ENCODE peak calls at places on chromosomes 5 and 9, in four cellular contexts. A is HepG2, G is K562, P is GM12878. C is an unnamed sample.

GRCh38 chr9:137385061-137385655 is 37.8 kb downstream of the EXD3 start:
- DNase-seq in A (no peak), G (no peak), P (no peak), C (no peak)

GRCh38 chr5:134626369-134627014 is 6.1 kb downstream of the SAR1B start:
- DNase-seq in A (peak), G (no peak), P (no peak), C (no peak)

GRCh38 chr5:111070272-111071134 is 1.0 kb upstream of the TSLP start:
- DNase-seq in A (no peak), G (no peak), P (no peak), C (no peak)

GRCh38 chr9:130213898-130214761 is 41.9 kb downstream of the NCS1 start:
- DNase-seq in A (no peak), G (peak), P (no peak), C (no peak)

GRCh38 chr9:107890921-107891465 is 401.4 kb upstream of the KLF4 start:
- DNase-seq in A (no peak), G (no peak), P (no peak), C (no peak)

GRCh38 chr9:11158063-11158462 is 545.3 kb upstream of the PTPRD start:
- DNase-seq in A (no peak), G (no peak), P (no peak), C (no peak)

GRCh38 chr9:77649109-77649812 is 1.1 kb upstream of the GNA14 start:
- DNase-seq in A (peak), G (peak), P (no peak), C (peak)

GRCh38 chr5:145495741-145496140 is 339.4 kb downstream of the PRELID2 start:
- DNase-seq in A (peak), G (no peak), P (no peak), C (peak)

GRCh38 chr5:63398346-63398745 is 563.9 kb downstream of the HTR1A start:
- DNase-seq in A (no peak), G (no peak), P (no peak), C (no peak)

GRCh38 chr5:52139888-52140580 is 647.7 kb upstream of the ITGA1 start:
- DNase-seq in A (no peak), G (no peak), P (no peak), C (no peak)

GRCh38 chr5:113271753-113272454 is 162.9 kb downstream of the TSSK1B start:
- DNase-seq in A (no peak), G (no peak), P (no peak), C (no peak)

GRCh38 chr5:1161832-1162229 is 39.6 kb upstream of the SLC6A19 start:
- DNase-seq in A (no peak), G (no peak), P (no peak), C (no peak)

GRCh38 chr5:132013711-132014110 is 2.3 kb upstream of the ACSL6 start:
- DNase-seq in A (no peak), G (no peak), P (no peak), C (no peak)

GRCh38 chr5:135141303-135142268 is 107.6 kb upstream of the PITX1 start:
- DNase-seq in A (peak), G (peak), P (no peak), C (peak)

GRCh38 chr9:18791074-18791473 is 241.9 kb downstream of the SAXO1 start:
- DNase-seq in A (peak), G (peak), P (no peak), C (peak)

GRCh38 chr9:120410925-120411501 is 169.0 kb downstream of the CDK5RAP2 start:
- DNase-seq in A (no peak), G (no peak), P (no peak), C (no peak)

GRCh38 chr5:56498759-56499395 is 265.7 kb upstream of the ANKRD55 start:
- DNase-seq in A (no peak), G (no peak), P (no peak), C (no peak)

GRCh38 chr5:56493751-56494150 is 260.6 kb upstream of the ANKRD55 start:
- DNase-seq in A (no peak), G (peak), P (no peak), C (no peak)

GRCh38 chr5:56499877-56500276 is 266.7 kb upstream of the ANKRD55 start:
- DNase-seq in A (no peak), G (no peak), P (no peak), C (no peak)

GRCh38 chr5:56494300-56494704 is 261.2 kb upstream of the ANKRD55 start:
- DNase-seq in A (no peak), G (peak), P (no peak), C (no peak)

DNA sequence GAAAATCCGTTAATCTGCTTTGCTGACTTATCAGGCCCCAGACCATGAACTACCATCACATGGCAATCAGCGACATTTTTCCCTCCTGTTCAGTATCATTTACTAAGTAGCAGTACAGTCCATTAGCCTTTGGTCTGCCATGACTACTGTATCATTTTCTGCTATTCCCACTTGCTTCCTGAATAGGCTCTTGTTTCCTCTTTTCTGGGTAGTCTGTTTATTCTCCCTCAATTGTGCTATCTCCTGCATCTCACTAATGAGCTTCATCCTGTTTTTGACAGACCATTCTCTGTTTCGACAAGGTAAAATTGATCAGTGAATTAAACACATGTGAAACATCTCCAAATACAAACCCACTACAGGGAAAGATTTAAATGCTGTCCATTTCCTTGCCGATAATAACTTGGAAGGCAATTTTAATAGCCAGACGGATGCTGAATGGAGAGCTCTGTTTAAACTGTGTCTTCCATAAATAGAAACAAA is 263.5 kb upstream of the ANKRD55 start:
- DNase-seq in A (no peak), G (no peak), P (no peak), C (no peak)
- TF ChIP-seq REST in A (no peak), G (no peak), P (no peak), C (no peak)

DNA sequence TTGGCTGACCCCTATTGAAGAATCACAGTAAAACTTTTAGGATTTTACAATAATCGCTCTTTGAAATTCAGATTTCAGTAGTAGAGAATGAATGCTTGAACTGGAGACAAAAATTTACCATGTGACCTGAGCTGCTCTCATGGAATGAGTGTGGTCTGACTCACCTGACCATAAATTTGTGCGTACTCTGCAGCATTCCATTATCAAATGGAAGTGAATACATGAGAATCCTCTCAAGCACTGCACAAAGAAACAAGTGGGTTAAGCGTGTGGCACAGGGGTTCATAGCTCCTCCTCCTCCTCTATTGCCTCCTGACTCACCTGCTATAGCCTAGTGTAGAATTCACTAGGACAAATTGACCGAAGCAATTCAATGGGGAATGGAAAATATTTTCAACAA is 269.8 kb upstream of the CDH9 start:
- DNase-seq in A (no peak), G (no peak), P (no peak), C (no peak)
- TF ChIP-seq ZNF274 in A (no peak), G (no peak), P (no peak), C (no peak)

DNA sequence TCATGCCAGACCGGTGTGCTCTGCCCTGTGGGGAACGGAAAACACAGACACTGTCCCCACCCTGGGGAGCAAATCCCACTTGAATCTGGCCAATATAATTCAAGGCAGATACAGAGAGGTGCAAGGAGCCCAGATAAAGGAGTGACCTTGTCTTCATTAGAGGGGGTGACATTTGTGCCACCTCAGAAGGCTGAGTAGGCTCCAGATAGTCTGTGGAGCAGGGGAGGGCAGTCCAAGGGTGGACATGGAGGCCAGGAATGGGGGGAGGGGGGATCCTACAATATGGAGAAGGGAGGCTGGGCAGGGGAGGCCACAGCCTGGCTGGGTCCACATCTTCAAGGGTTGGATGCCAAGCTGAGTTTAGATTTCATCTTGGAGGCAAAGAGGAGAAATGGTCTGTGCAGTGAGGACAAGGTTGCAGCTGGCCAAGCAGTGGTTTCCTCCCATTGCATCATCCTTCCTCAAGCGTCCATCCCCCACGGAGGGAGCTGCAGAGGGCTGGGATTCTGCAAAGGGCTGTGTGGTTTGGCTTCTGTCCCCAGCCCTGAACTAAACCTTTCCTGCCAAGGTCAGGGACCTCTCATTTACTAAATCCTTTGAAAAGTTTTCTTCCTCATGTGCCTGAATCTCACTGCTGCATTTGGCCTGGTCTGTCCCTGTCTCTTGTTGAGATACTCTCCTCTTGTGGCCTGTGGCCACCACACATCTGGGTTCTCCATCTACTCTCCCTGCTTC is 60.1 kb downstream of the GALNT12 start:
- DNase-seq in A (no peak), G (peak), P (no peak), C (no peak)
- TF ChIP-seq REST in A (no peak), G (no peak), P (no peak), C (no peak)

DNA sequence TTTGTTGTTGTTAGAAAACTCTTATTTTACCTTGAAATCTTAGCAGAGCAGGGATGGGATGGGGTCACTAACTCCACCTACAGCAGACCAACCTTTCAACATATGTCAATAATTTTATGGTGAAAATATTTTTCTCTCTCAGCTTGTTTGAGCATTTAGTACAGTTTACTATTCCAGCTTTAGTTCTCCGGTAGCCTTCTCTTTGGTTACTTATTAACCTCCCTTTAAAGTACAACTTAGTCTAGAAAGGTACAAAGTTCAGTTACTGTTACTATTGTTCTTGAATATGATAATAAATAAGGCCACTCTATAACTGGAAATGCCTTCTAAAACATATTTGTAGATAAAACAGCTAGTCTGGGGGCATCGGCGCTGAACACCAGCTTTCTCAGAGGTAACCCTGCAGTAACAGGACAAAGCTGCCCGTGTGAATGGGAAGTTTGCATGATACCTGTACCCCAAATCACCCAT is 233.3 kb downstream of the PCSK1 start:
- DNase-seq in A (peak), G (no peak), P (no peak), C (no peak)
- TF ChIP-seq ZNF274 in A (no peak), G (no peak), P (no peak), C (no peak)

DNA sequence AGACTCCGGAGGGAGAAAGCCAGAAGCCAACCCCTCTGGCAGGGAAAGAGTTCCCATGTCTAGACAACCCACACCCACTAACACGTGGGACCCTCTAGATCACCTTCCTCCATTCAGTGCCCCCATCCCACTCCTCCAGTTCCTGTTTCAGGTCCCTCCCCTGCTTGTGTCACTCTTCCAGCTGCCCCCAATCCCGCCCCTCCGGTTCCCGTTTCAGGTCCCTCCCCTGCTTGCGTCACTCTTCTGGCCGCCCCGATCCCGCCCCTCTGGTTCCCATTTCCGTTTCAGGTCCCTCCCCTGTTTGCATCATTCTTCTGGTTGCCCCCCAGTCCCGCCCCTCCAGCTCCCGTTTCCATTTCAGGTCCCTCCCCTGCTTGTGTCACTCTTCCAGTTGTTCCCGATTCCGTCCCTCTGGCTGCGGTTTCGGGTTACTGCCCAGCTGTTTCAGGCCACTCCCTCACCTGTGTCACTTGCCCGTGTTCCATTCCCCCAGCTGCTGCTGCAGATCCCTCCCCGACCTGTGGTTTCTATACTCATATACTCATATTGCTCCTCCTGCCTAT is 64.8 kb upstream of the RANBP6 start:
- DNase-seq in A (peak), G (peak), P (peak), C (peak)
- TF ChIP-seq REST in A (no peak), G (no peak), P (no peak), C (no peak)

GRCh38 chr5:25862276-25862675 is 1176.1 kb downstream of the CDH9 start:
- DNase-seq in A (no peak), G (peak), P (no peak), C (no peak)
- TF ChIP-seq ZNF274 in A (no peak), G (no peak), P (no peak), C (no peak)